ENCODE peak calls at places on chromosomes 2 and 18, in five cellular contexts. One of them, this sample, is unnamed.

GRCh38 chr2:109513749-109514588 is 99.8 kb downstream of the SEPTIN10 start:
- DNase-seq in IMR-90: peak
- DNase-seq in ascending aorta: no peak
- DNase-seq in uterus: peak
- DNase-seq in neural progenitor cell: no peak
- DNase-seq in this sample: peak

GRCh38 chr2:179843541-179843940 is 17.9 kb downstream of the ZNF385B start:
- DNase-seq in ascending aorta: no peak
- DNase-seq in neural progenitor cell: no peak
- DNase-seq in IMR-90: no peak
- DNase-seq in uterus: no peak
- DNase-seq in this sample: no peak

GRCh38 chr2:138827426-138828054 is 47.4 kb upstream of the NXPH2 start:
- DNase-seq in neural progenitor cell: peak
- DNase-seq in ascending aorta: no peak
- DNase-seq in IMR-90: peak
- DNase-seq in uterus: no peak
- DNase-seq in this sample: no peak

GRCh38 chr2:137888845-137889244 is 75.4 kb upstream of the HNMT start:
- DNase-seq in uterus: no peak
- DNase-seq in IMR-90: no peak
- DNase-seq in ascending aorta: no peak
- DNase-seq in neural progenitor cell: peak
- DNase-seq in this sample: peak

GRCh38 chr18:1680108-1680507 is 775.4 kb downstream of the ADCYAP1 start:
- DNase-seq in IMR-90: no peak
- DNase-seq in uterus: no peak
- DNase-seq in ascending aorta: no peak
- DNase-seq in neural progenitor cell: no peak
- DNase-seq in this sample: no peak

GRCh38 chr18:3857544-3857943 is 407.6 kb downstream of the TGIF1 start:
- DNase-seq in neural progenitor cell: no peak
- DNase-seq in IMR-90: peak
- DNase-seq in uterus: peak
- DNase-seq in ascending aorta: no peak
- DNase-seq in this sample: no peak

GRCh38 chr2:197090713-197091367 is 164.3 kb upstream of the PGAP1 start:
- DNase-seq in ascending aorta: no peak
- DNase-seq in uterus: no peak
- DNase-seq in neural progenitor cell: no peak
- DNase-seq in IMR-90: no peak
- DNase-seq in this sample: no peak

GRCh38 chr2:201420442-201421113 is 30.7 kb downstream of the TRAK2 start:
- DNase-seq in neural progenitor cell: no peak
- DNase-seq in IMR-90: peak
- DNase-seq in uterus: no peak
- DNase-seq in ascending aorta: no peak
- DNase-seq in this sample: no peak

GRCh38 chr2:71595549-71595948 is 142.2 kb downstream of the DYSF start:
- DNase-seq in neural progenitor cell: peak
- DNase-seq in uterus: no peak
- DNase-seq in IMR-90: no peak
- DNase-seq in ascending aorta: no peak
- DNase-seq in this sample: no peak

GRCh38 chr18:63878982-63879381 is 8.5 kb upstream of the SERPINB2 start:
- DNase-seq in neural progenitor cell: no peak
- DNase-seq in ascending aorta: no peak
- DNase-seq in IMR-90: no peak
- DNase-seq in uterus: no peak
- DNase-seq in this sample: no peak

GRCh38 chr2:100196786-100197494 is 54.5 kb upstream of the AFF3 start:
- DNase-seq in IMR-90: peak
- DNase-seq in ascending aorta: no peak
- DNase-seq in neural progenitor cell: no peak
- DNase-seq in uterus: peak
- DNase-seq in this sample: no peak

GRCh38 chr2:158457826-158458616 is 1.3 kb downstream of the PKP4 start:
- DNase-seq in IMR-90: peak
- DNase-seq in neural progenitor cell: peak
- DNase-seq in ascending aorta: no peak
- DNase-seq in uterus: peak
- DNase-seq in this sample: peak

GRCh38 chr2:227462972-227463931 is 8.7 kb upstream of the AGFG1 start:
- DNase-seq in neural progenitor cell: peak
- DNase-seq in uterus: no peak
- DNase-seq in IMR-90: no peak
- DNase-seq in ascending aorta: no peak
- DNase-seq in this sample: no peak

GRCh38 chr18:63098014-63098981 is 221.3 kb downstream of the BCL2 start:
- DNase-seq in uterus: no peak
- DNase-seq in neural progenitor cell: no peak
- DNase-seq in IMR-90: no peak
- DNase-seq in ascending aorta: no peak
- DNase-seq in this sample: no peak

GRCh38 chr2:174868916-174869315 is 104.6 kb upstream of the CHRNA1 start:
- DNase-seq in uterus: no peak
- DNase-seq in neural progenitor cell: no peak
- DNase-seq in IMR-90: no peak
- DNase-seq in ascending aorta: no peak
- DNase-seq in this sample: no peak

GRCh38 chr2:67950018-67950417 is 112.8 kb downstream of the C1D start:
- DNase-seq in ascending aorta: no peak
- DNase-seq in uterus: no peak
- DNase-seq in neural progenitor cell: no peak
- DNase-seq in IMR-90: no peak
- DNase-seq in this sample: no peak

GRCh38 chr2:67952066-67952465 is 110.7 kb downstream of the C1D start:
- DNase-seq in ascending aorta: no peak
- DNase-seq in uterus: no peak
- DNase-seq in IMR-90: no peak
- DNase-seq in neural progenitor cell: no peak
- DNase-seq in this sample: no peak

GRCh38 chr2:67954125-67954748 is 108.6 kb downstream of the C1D start:
- DNase-seq in IMR-90: no peak
- DNase-seq in uterus: no peak
- DNase-seq in ascending aorta: no peak
- DNase-seq in neural progenitor cell: no peak
- DNase-seq in this sample: no peak
- H3K27ac ChIP-seq in IMR-90: no peak
- H3K27ac ChIP-seq in uterus: no peak
- H3K27ac ChIP-seq in ascending aorta: no peak
- H3K27ac ChIP-seq in neural progenitor cell: no peak
- H3K27ac ChIP-seq in this sample: no peak

GRCh38 chr2:26922638-26923466 is 47.6 kb upstream of the MAPRE3 start:
- DNase-seq in uterus: peak
- DNase-seq in neural progenitor cell: peak
- DNase-seq in IMR-90: peak
- DNase-seq in ascending aorta: no peak
- DNase-seq in this sample: peak
- TF ChIP-seq CTCF in uterus: peak
- TF ChIP-seq CTCF in neural progenitor cell: peak
- TF ChIP-seq CTCF in IMR-90: peak
- TF ChIP-seq CTCF in ascending aorta: peak
- TF ChIP-seq CTCF in this sample: peak

DNA sequence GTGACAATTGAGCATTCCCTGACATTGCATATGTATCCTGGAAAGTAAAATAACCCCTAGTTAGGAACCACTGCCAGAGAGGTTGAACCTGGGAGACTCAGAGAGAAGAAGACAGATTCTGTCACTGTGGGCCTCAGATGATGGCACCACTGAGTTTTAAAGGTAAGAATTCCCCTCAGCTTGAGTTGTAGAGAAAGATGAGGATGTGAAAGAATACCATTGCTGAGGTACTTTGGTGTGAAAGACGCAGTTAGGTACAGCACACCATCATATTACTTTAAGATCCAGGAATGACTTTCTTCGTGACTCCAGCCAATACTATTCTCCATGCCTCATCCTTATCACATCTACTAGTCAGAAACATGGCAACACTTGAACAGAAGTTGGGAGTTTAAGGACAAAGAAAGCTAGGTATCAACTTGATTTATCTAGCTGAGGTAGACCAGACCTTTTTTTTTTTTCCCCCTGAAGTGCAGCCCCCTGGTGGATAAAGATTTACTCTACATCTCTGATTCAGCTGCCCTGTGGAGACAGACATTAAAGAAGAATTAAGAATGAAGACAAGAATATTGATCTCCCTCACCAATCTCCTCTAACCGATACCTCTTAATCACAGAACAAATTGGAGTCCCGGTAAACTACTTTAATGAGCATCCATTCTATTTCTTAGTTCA is 630.5 kb upstream of the FANCL start:
- DNase-seq in uterus: no peak
- DNase-seq in ascending aorta: no peak
- DNase-seq in IMR-90: no peak
- DNase-seq in neural progenitor cell: peak
- DNase-seq in this sample: no peak
- H3K4me3 ChIP-seq in uterus: no peak
- H3K4me3 ChIP-seq in ascending aorta: no peak
- H3K4me3 ChIP-seq in IMR-90: no peak
- H3K4me3 ChIP-seq in neural progenitor cell: no peak
- H3K4me3 ChIP-seq in this sample: no peak

GRCh38 chr2:151417650-151418049 is 7.9 kb downstream of the RIF1 start:
- DNase-seq in neural progenitor cell: no peak
- DNase-seq in IMR-90: no peak
- DNase-seq in uterus: no peak
- DNase-seq in ascending aorta: no peak
- DNase-seq in this sample: no peak

GRCh38 chr2:151423760-151424159 is 14.1 kb downstream of the RIF1 start:
- DNase-seq in neural progenitor cell: no peak
- DNase-seq in IMR-90: no peak
- DNase-seq in ascending aorta: no peak
- DNase-seq in uterus: no peak
- DNase-seq in this sample: no peak

GRCh38 chr2:151422917-151423439 is 13.3 kb downstream of the RIF1 start:
- DNase-seq in ascending aorta: no peak
- DNase-seq in neural progenitor cell: no peak
- DNase-seq in IMR-90: no peak
- DNase-seq in uterus: no peak
- DNase-seq in this sample: no peak
- H3K27ac ChIP-seq in ascending aorta: no peak
- H3K27ac ChIP-seq in neural progenitor cell: peak
- H3K27ac ChIP-seq in IMR-90: no peak
- H3K27ac ChIP-seq in uterus: no peak
- H3K27ac ChIP-seq in this sample: no peak

GRCh38 chr2:219165058-219165930 is 4.5 kb downstream of the SLC23A3 start:
- DNase-seq in ascending aorta: no peak
- DNase-seq in IMR-90: no peak
- DNase-seq in neural progenitor cell: no peak
- DNase-seq in uterus: no peak
- DNase-seq in this sample: no peak
- TF ChIP-seq CTCF in ascending aorta: no peak
- TF ChIP-seq CTCF in IMR-90: no peak
- TF ChIP-seq CTCF in neural progenitor cell: no peak
- TF ChIP-seq CTCF in uterus: no peak
- TF ChIP-seq CTCF in this sample: no peak

DNA sequence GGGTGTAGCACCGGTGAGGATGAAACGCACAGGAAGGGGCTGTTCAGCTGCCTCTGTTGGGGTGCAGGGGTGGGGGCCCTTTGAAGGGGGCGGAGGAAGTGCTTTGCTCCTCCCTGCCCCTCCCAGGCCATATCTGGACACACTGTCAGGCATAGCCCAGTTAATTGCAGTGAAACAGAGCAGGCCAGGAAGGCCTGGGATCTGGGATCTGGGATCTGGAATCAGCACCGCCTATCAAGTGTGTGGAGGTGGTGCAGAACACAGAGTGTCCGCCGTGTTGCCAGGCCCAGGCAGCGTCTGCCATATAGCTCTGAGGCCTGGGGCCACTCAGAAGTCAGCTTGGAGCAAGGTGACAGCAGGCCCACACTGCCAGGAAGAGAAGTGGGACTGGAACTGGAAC is 119.3 kb upstream of the MSH2 start:
- DNase-seq in IMR-90: no peak
- DNase-seq in uterus: no peak
- DNase-seq in ascending aorta: no peak
- DNase-seq in neural progenitor cell: no peak
- DNase-seq in this sample: no peak
- H3K4me3 ChIP-seq in IMR-90: no peak
- H3K4me3 ChIP-seq in uterus: no peak
- H3K4me3 ChIP-seq in ascending aorta: no peak
- H3K4me3 ChIP-seq in neural progenitor cell: no peak
- H3K4me3 ChIP-seq in this sample: no peak

DNA sequence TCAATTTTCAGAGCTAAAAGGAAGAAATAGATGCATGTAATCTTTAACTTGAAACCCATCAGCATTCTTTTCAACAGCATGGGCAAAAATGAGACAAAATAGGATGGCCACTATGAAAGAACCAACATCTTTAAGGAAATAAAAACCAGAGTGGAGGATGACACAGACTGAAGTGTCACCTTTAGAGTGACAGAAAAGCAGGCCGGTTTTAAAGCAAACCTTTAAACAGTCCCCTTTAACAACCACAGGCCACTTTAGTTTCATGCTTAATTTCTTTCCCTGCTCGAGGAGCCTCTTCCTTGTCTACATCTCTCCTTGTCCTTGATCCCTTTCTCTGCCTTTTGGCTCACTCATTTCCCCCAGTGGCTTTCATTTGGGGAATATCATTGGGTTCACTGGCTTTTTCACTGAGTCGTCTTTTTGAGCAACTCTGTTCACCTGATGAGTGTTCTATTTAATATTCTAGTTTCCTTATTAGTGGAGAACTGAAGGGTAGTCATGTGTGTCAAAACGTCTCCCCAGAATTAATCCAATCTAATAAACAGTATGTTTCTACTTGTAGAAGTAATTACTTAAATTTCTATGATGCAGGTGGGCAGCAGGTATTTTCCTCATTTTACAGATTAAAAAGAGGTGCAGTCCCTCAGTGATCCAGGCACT is 72.5 kb downstream of the DOCK10 start:
- DNase-seq in IMR-90: no peak
- DNase-seq in ascending aorta: no peak
- DNase-seq in neural progenitor cell: no peak
- DNase-seq in uterus: no peak
- DNase-seq in this sample: no peak
- H3K27ac ChIP-seq in IMR-90: no peak
- H3K27ac ChIP-seq in ascending aorta: peak
- H3K27ac ChIP-seq in neural progenitor cell: no peak
- H3K27ac ChIP-seq in uterus: no peak
- H3K27ac ChIP-seq in this sample: no peak